ENCODE peak calls at places on chromosomes 11 and 22, in six cellular contexts. D is mesendoderm; T is A549; V is effector memory CD4-positive, alpha-beta T cell; J is neuronal stem cell; A is GM23338. Z is an unnamed sample.
A peak's percentile ranks its signal among the peaks of the same experiment; 100 is the strongest.

GRCh38 chr22:35775339-35775738 is 57.7 kb downstream of the APOL5 start:
- DNase-seq in D (peak; percentile 51), T (no peak), V (no peak), J (no peak), A (no peak), Z (no peak)

GRCh38 chr11:57763568-57763967 is 2.0 kb downstream of the CTNND1 start:
- DNase-seq in D (peak; percentile 84), T (no peak), V (no peak), J (no peak), A (peak; percentile 73), Z (no peak)

GRCh38 chr11:29306527-29306926 is 710.3 kb downstream of the KCNA4 start:
- DNase-seq in D (no peak), T (no peak), V (no peak), J (no peak), A (no peak), Z (no peak)

GRCh38 chr11:88292156-88292844 is 45.2 kb downstream of the CTSC start:
- DNase-seq in D (no peak), T (peak; percentile 31), V (no peak), J (no peak), A (no peak), Z (no peak)

GRCh38 chr11:83801799-83802198 is 515.6 kb upstream of the CCDC90B start:
- DNase-seq in D (peak; percentile 42), T (no peak), V (no peak), J (no peak), A (peak; percentile 64), Z (no peak)

GRCh38 chr22:37020192-37020479 is 594 bp downstream of the MPST start:
- DNase-seq in D (peak; percentile 48), T (peak; percentile 61), V (no peak), J (no peak), A (no peak), Z (no peak)

GRCh38 chr11:7910389-7910788 is 20.7 kb downstream of the OR10A6 start:
- DNase-seq in D (peak; percentile 77), T (no peak), V (no peak), J (no peak), A (peak; percentile 23), Z (no peak)

GRCh38 chr22:46195487-46196165 is 45.3 kb downstream of the PPARA start:
- DNase-seq in D (no peak), T (no peak), V (no peak), J (no peak), A (no peak), Z (peak; percentile 29)

GRCh38 chr11:26227311-26227710 is 104.6 kb upstream of the ANO3 start:
- DNase-seq in D (peak; percentile 27), T (peak; percentile 43), V (no peak), J (no peak), A (peak; percentile 22), Z (no peak)

GRCh38 chr11:31828217-31828616 is 17.1 kb upstream of the PAX6 start:
- DNase-seq in D (no peak), T (no peak), V (no peak), J (no peak), A (no peak), Z (no peak)

GRCh38 chr22:46726066-46726985 is 11.7 kb downstream of the CERK start:
- DNase-seq in D (no peak), T (no peak), V (no peak), J (no peak), A (no peak), Z (no peak)

DNA sequence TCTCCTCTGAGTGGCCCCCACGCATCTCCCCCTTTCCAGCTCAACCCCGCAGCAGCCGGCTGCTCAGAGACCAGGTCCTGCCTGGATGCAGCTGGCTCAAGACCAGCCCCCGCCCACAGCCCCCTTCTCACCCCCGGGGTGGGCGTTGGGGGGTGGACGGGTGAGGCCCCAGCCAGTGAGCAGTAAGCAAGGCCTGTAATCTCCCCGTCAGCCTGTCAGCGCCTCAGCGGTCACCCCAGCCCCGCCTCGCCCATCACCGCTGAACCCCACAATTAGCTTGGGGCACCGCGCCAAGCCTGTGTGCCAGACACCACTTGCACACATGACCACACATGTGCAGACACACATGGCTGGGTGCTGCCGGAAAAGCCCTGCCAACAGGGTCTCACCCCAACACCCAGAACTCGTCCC is 5.9 kb downstream of the PLXNB2 start:
- DNase-seq in D (no peak), T (no peak), V (no peak), J (no peak), A (no peak), Z (peak; percentile 79)
- H3K4me1 ChIP-seq in D (no peaks in the 10 kb centered on the region), T (peaks cover 79% of the 10 kb centered on the region), V (peaks cover 5% of the 10 kb centered on the region), J (peaks cover 24% of the 10 kb centered on the region), A (peaks cover 24% of the 10 kb centered on the region), Z (peaks cover 96% of the 10 kb centered on the region)

GRCh38 chr11:12681462-12681861 is 7.2 kb downstream of the TEAD1 start:
- DNase-seq in D (peak; percentile 62), T (no peak), V (no peak), J (no peak), A (no peak), Z (no peak)

GRCh38 chr11:12683857-12684256 is 9.6 kb downstream of the TEAD1 start:
- DNase-seq in D (no peak), T (peak; percentile 91), V (no peak), J (no peak), A (no peak), Z (no peak)

GRCh38 chr11:12680940-12681258 is 6.7 kb downstream of the TEAD1 start:
- DNase-seq in D (no peak), T (no peak), V (no peak), J (no peak), A (no peak), Z (no peak)

GRCh38 chr11:12682730-12683500 is 8.7 kb downstream of the TEAD1 start:
- DNase-seq in D (peak; percentile 48), T (no peak), V (no peak), J (no peak), A (no peak), Z (no peak)

DNA sequence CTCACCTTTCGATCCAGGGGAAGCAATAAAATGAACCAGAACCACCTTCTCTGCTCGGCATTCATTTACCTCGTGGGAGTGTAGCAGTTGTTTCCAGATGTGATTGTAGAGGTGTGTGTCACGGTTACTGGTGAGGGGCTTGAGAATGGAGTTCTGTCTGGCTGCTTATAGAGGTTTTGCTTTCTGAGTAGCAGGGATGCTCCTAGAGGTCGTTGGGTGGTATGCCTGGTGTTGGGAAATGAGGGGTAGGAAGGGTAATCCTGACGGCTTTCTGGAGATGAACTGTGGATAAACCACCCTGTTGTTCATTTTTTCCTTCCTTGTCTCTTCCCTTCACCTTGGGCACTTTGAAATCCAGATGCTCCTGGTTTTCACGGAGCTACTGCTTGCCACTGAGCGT is 8.1 kb downstream of the TEAD1 start:
- DNase-seq in D (peak; percentile 45), T (no peak), V (no peak), J (no peak), A (no peak), Z (no peak)
- H3K4me1 ChIP-seq in D (peaks cover 41% of the 10 kb centered on the region), T (peaks cover 92% of the 10 kb centered on the region), V (peaks cover 4% of the 10 kb centered on the region), J (peaks cover 67% of the 10 kb centered on the region), A (peaks cover 92% of the 10 kb centered on the region), Z (peaks cover 21% of the 10 kb centered on the region)

GRCh38 chr11:68468217-68468828 is 7.8 kb downstream of the PPP6R3 start:
- DNase-seq in D (no peak), T (no peak), V (no peak), J (no peak), A (no peak), Z (no peak)
- H3K4me1 ChIP-seq in D (peaks cover 15% of the 10 kb centered on the region), T (peaks cover 43% of the 10 kb centered on the region), V (peaks cover 41% of the 10 kb centered on the region), J (peaks cover 4% of the 10 kb centered on the region), A (peaks cover 52% of the 10 kb centered on the region), Z (peaks cover 89% of the 10 kb centered on the region)

GRCh38 chr11:59264736-59265135 is 52.0 kb upstream of the MPEG1 start:
- DNase-seq in D (no peak), T (no peak), V (no peak), J (no peak), A (no peak), Z (no peak)
- H3K4me1 ChIP-seq in D (no peaks in the 10 kb centered on the region), T (no peaks in the 10 kb centered on the region), V (no peaks in the 10 kb centered on the region), J (no peaks in the 10 kb centered on the region), A (no peaks in the 10 kb centered on the region), Z (no peaks in the 10 kb centered on the region)

GRCh38 chr22:25779890-25780289 is 37.9 kb downstream of the MYO18B start:
- DNase-seq in D (no peak), T (no peak), V (no peak), J (no peak), A (no peak), Z (no peak)
- H3K4me1 ChIP-seq in D (no peaks in the 10 kb centered on the region), T (no peaks in the 10 kb centered on the region), V (no peaks in the 10 kb centered on the region), J (no peaks in the 10 kb centered on the region), A (no peaks in the 10 kb centered on the region), Z (no peaks in the 10 kb centered on the region)

GRCh38 chr11:128343870-128344269 is 243.5 kb downstream of the ETS1 start:
- DNase-seq in D (no peak), T (no peak), V (no peak), J (no peak), A (no peak), Z (no peak)
- H3K4me1 ChIP-seq in D (no peaks in the 10 kb centered on the region), T (peaks cover 5% of the 10 kb centered on the region), V (peaks cover 60% of the 10 kb centered on the region), J (peaks cover 22% of the 10 kb centered on the region), A (peaks cover 12% of the 10 kb centered on the region), Z (peaks cover 21% of the 10 kb centered on the region)

GRCh38 chr11:120839846-120840402 is 184.0 kb upstream of the TBCEL start:
- DNase-seq in D (no peak), T (no peak), V (no peak), J (no peak), A (no peak), Z (no peak)
- H3K4me1 ChIP-seq in D (no peaks in the 10 kb centered on the region), T (no peaks in the 10 kb centered on the region), V (no peaks in the 10 kb centered on the region), J (peaks cover 20% of the 10 kb centered on the region), A (no peaks in the 10 kb centered on the region), Z (no peaks in the 10 kb centered on the region)

GRCh38 chr11:134228625-134229024 is 4.2 kb downstream of the VPS26B start:
- DNase-seq in D (no peak), T (no peak), V (no peak), J (no peak), A (no peak), Z (no peak)
- H3K4me1 ChIP-seq in D (no peaks in the 10 kb centered on the region), T (peaks cover 8% of the 10 kb centered on the region), V (peaks cover 43% of the 10 kb centered on the region), J (peaks cover 7% of the 10 kb centered on the region), A (peaks cover 6% of the 10 kb centered on the region), Z (peaks cover 47% of the 10 kb centered on the region)

Z was measured in upper lobe of left lung.